ENCODE peak calls at places on chromosomes 1 and 21, in eight cellular contexts. R is vagina; O is fibroblast of lung; U is Peyer's patch; N is CD8-positive, alpha-beta T cell; A is stomach; K is heart right ventricle; F is heart left ventricle. E is an unnamed sample.
A peak's percentile ranks its signal among the peaks of the same experiment; 100 is the strongest.

GRCh38 chr1:108561145-108561458 is 1.2 kb downstream of the EEIG2 start:
- DNase-seq in R (no peak), O (no peak), U (no peak), N (no peak), A (no peak), K (no peak), F (no peak), E (no peak)

GRCh38 chr1:230144010-230144614 is 77.1 kb downstream of the GALNT2 start:
- DNase-seq in R (no peak), O (no peak), U (no peak), N (no peak), A (no peak), K (no peak), F (no peak), E (no peak)

GRCh38 chr1:223199094-223199647 is 56.1 kb upstream of the TLR5 start:
- DNase-seq in R (no peak), O (no peak), U (no peak), N (no peak), A (no peak), K (no peak), F (no peak), E (no peak)

GRCh38 chr1:81209471-81209870 is 591.3 kb upstream of the ADGRL2 start:
- DNase-seq in R (no peak), O (no peak), U (no peak), N (no peak), A (no peak), K (no peak), F (no peak), E (no peak)

GRCh38 chr1:180560868-180561600 is 2.3 kb downstream of the OVAAL start:
- DNase-seq in R (no peak), O (no peak), U (no peak), N (no peak), A (no peak), K (no peak), F (no peak), E (no peak)

GRCh38 chr21:45243603-45244002 is 44.1 kb downstream of the POFUT2 start:
- DNase-seq in R (no peak), O (no peak), U (no peak), N (no peak), A (no peak), K (no peak), F (no peak), E (no peak)

GRCh38 chr1:220094016-220094911 is at the start of gene IARS2:
- DNase-seq in R (no peak), O (peak; percentile 83), U (peak; percentile 84), N (peak; percentile 91), A (peak; percentile 92), K (peak; percentile 91), F (peak; percentile 91), E (peak; percentile 88)

GRCh38 chr1:67144696-67145095 is 9.9 kb upstream of the C1orf141 start:
- DNase-seq in R (no peak), O (peak; percentile 7), U (no peak), N (no peak), A (no peak), K (no peak), F (no peak), E (no peak)

GRCh38 chr1:202367200-202367742 is 18.8 kb downstream of the PPP1R12B start:
- DNase-seq in R (no peak), O (no peak), U (no peak), N (no peak), A (no peak), K (no peak), F (no peak), E (no peak)

GRCh38 chr1:87939486-87939885 is 610.8 kb downstream of the LMO4 start:
- DNase-seq in R (no peak), O (no peak), U (no peak), N (no peak), A (no peak), K (no peak), F (no peak), E (no peak)

GRCh38 chr1:199590708-199591107 is 436.8 kb upstream of the NR5A2 start:
- DNase-seq in R (no peak), O (no peak), U (no peak), N (no peak), A (no peak), K (no peak), F (no peak), E (no peak)

GRCh38 chr1:151790940-151791651 is 796 bp upstream of the TDRKH start:
- DNase-seq in R (no peak), O (no peak), U (no peak), N (no peak), A (no peak), K (peak; percentile 19), F (no peak), E (peak; percentile 11)

GRCh38 chr1:109876617-109877319 is 33.9 kb upstream of the CSF1 start:
- DNase-seq in R (no peak), O (peak; percentile 47), U (no peak), N (no peak), A (no peak), K (no peak), F (no peak), E (no peak)

GRCh38 chr1:90729484-90730246 is 12.6 kb upstream of the BARHL2 start:
- DNase-seq in R (no peak), O (no peak), U (no peak), N (no peak), A (no peak), K (no peak), F (no peak), E (no peak)

GRCh38 chr1:24964811-24965570 is 34.9 kb upstream of the RUNX3 start:
- DNase-seq in R (no peak), O (no peak), U (peak; percentile 92), N (peak; percentile 80), A (peak; percentile 62), K (peak; percentile 44), F (no peak), E (peak; percentile 86)

GRCh38 chr1:157993179-157994080 is at the start of gene KIRREL1:
- DNase-seq in R (no peak), O (peak; percentile 75), U (no peak), N (no peak), A (peak; percentile 30), K (peak; percentile 63), F (peak; percentile 67), E (no peak)

GRCh38 chr1:1343811-1344421 is 5.3 kb downstream of the DVL1 start:
- DNase-seq in R (no peak), O (no peak), U (no peak), N (no peak), A (peak; percentile 82), K (no peak), F (no peak), E (no peak)

GRCh38 chr1:62530516-62531154 is 66.7 kb upstream of the ANGPTL3 start:
- DNase-seq in R (no peak), O (peak; percentile 47), U (no peak), N (no peak), A (peak; percentile 69), K (peak; percentile 20), F (peak; percentile 30), E (no peak)

GRCh38 chr1:201381130-201381529 is 3.6 kb upstream of the TNNT2 start:
- DNase-seq in R (no peak), O (no peak), U (no peak), N (no peak), A (peak; percentile 74), K (no peak), F (peak; percentile 26), E (no peak)

GRCh38 chr1:113519561-113519960 is 129.2 kb downstream of the MAGI3 start:
- DNase-seq in R (no peak), O (peak; percentile 18), U (no peak), N (no peak), A (no peak), K (no peak), F (no peak), E (no peak)

GRCh38 chr21:42039470-42039901 is 29.3 kb upstream of the ZBTB21 start:
- DNase-seq in R (no peak), O (peak; percentile 65), U (no peak), N (no peak), A (no peak), K (no peak), F (no peak), E (no peak)

GRCh38 chr21:26167593-26167992 is 3.0 kb downstream of the APP start:
- DNase-seq in R (no peak), O (no peak), U (no peak), N (no peak), A (no peak), K (no peak), F (no peak), E (no peak)
- H3K4me1 ChIP-seq in R (peaks cover 27% of the 10 kb centered on the region), O (peaks cover 16% of the 10 kb centered on the region), U (no peaks in the 10 kb centered on the region), N (peaks cover 12% of the 10 kb centered on the region), A (peaks cover 65% of the 10 kb centered on the region), K (no peaks in the 10 kb centered on the region), F (no peaks in the 10 kb centered on the region), E (no peaks in the 10 kb centered on the region)

GRCh38 chr1:100909018-100909417 is 13.1 kb downstream of the SLC30A7 start:
- DNase-seq in R (no peak), O (no peak), U (no peak), N (no peak), A (no peak), K (no peak), F (no peak), E (no peak)
- H3K36me3 ChIP-seq in R (no peaks in the 10 kb centered on the region), O (peaks cover 12% of the 10 kb centered on the region), U (peaks cover 77% of the 10 kb centered on the region), N (peaks cover 4% of the 10 kb centered on the region), A (peaks cover 84% of the 10 kb centered on the region), K (peaks cover 100% of the 10 kb centered on the region), F (peaks cover 43% of the 10 kb centered on the region), E (peaks cover 64% of the 10 kb centered on the region)

GRCh38 chr1:226640288-226640687 is 91.7 kb downstream of the STUM start:
- DNase-seq in R (no peak), O (no peak), U (no peak), N (no peak), A (no peak), K (no peak), F (peak; percentile 17), E (no peak)

GRCh38 chr1:226642421-226642820 is 93.9 kb downstream of the STUM start:
- DNase-seq in R (no peak), O (no peak), U (no peak), N (no peak), A (no peak), K (no peak), F (peak; percentile 20), E (no peak)

GRCh38 chr1:226639631-226640061 is 91.1 kb downstream of the STUM start:
- DNase-seq in R (no peak), O (no peak), U (no peak), N (no peak), A (no peak), K (no peak), F (peak; percentile 20), E (no peak)

GRCh38 chr1:226641671-226642231 is 93.2 kb downstream of the STUM start:
- DNase-seq in R (no peak), O (no peak), U (no peak), N (no peak), A (no peak), K (no peak), F (peak; percentile 19), E (no peak)

DNA sequence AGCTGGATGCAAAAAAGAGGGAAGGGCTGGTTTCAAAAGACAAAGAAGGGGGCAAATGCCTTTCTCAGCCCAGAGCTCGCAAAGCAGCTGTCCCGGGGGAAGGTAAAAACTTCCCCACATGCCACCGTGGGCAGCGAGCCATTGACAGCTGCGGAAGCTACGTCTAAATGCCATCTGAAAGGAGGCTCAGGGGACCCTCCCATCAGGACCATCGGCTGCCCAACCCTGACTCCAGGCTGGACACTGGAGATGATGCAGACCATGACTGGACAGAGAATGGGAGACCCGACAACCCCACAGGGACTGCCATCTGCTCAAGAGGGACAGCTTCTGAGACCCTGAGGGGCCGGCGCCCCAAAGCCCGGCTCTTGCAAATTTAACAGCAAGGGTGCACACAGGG is 92.2 kb downstream of the STUM start:
- DNase-seq in R (no peak), O (no peak), U (no peak), N (no peak), A (no peak), K (no peak), F (peak; percentile 17), E (no peak)
- H3K27ac ChIP-seq in R (no peak overlapping the region), O (no peak overlapping the region), U (peak overlapping the region; percentile 42), N (no peak overlapping the region), A (peak overlapping the region; percentile 85), K (no peak overlapping the region), F (no peak overlapping the region), E (no peak overlapping the region)

GRCh38 chr1:243266231-243266630 is 10.4 kb downstream of the SDCCAG8 start:
- DNase-seq in R (no peak), O (no peak), U (no peak), N (no peak), A (no peak), K (no peak), F (no peak), E (no peak)
- H3K4me1 ChIP-seq in R (peaks cover 25% of the 10 kb centered on the region), O (peaks cover 23% of the 10 kb centered on the region), U (no peaks in the 10 kb centered on the region), N (no peaks in the 10 kb centered on the region), A (peaks cover 72% of the 10 kb centered on the region), K (peaks cover under 1% of the 10 kb centered on the region), F (peaks cover 14% of the 10 kb centered on the region), E (no peaks in the 10 kb centered on the region)